ENCODE peak calls at places on chromosomes 13 and 19, in nine cellular contexts. Q is tibial nerve, Z is lower leg skin, N is NB4, F is testis, X is breast epithelium, L is adrenal gland, A is heart left ventricle, J is Peyer's patch. E is an unnamed sample.

GRCh38 chr13:40452038-40452666 is 214.3 kb downstream of the FOXO1 start:
- DNase-seq in Q (no peak), L (no peak), X (no peak), N (peak; percentile 83), J (no peak), F (no peak), Z (no peak), A (no peak), E (no peak)

GRCh38 chr13:77767413-77767812 is 69.9 kb downstream of the SLAIN1 start:
- DNase-seq in F (no peak), A (no peak), X (no peak), N (peak; percentile 91), Q (no peak), J (no peak), Z (no peak), L (no peak), E (no peak)

GRCh38 chr13:27744861-27745260 is 47.4 kb upstream of the GSX1 start:
- DNase-seq in Z (no peak), J (no peak), L (no peak), A (no peak), Q (no peak), N (no peak), X (no peak), F (no peak), E (no peak)

GRCh38 chr19:42628411-42629135 is 33.8 kb upstream of the CEACAM8 start:
- DNase-seq in N (no peak), L (no peak), Q (no peak), A (no peak), Z (no peak), J (no peak), X (no peak), F (no peak), E (no peak)

GRCh38 chr13:112634102-112634501 is 46.1 kb upstream of the TUBGCP3 start:
- DNase-seq in X (no peak), Q (no peak), L (no peak), Z (no peak), N (no peak), J (no peak), F (no peak), A (no peak), E (no peak)

GRCh38 chr19:20660473-20660872 is 898 bp downstream of the ZNF626 start:
- DNase-seq in N (no peak), Z (no peak), X (no peak), A (no peak), L (no peak), Q (no peak), J (no peak), F (peak; percentile 22), E (no peak)

GRCh38 chr19:48635263-48635965 is 1.8 kb downstream of the DBP start:
- DNase-seq in F (peak; percentile 88), Z (peak; percentile 94), Q (peak; percentile 70), X (peak; percentile 83), N (peak; percentile 95), L (peak; percentile 89), J (peak; percentile 73), A (peak; percentile 87), E (peak; percentile 89)

GRCh38 chr13:42354246-42355117 is 82.5 kb downstream of the AKAP11 start:
- DNase-seq in L (no peak), N (no peak), J (peak; percentile 35), A (no peak), Q (no peak), Z (no peak), F (no peak), X (no peak), E (no peak)

GRCh38 chr19:38693380-38694223 is 46.2 kb downstream of the ACTN4 start:
- DNase-seq in N (peak; percentile 91), Q (no peak), X (no peak), F (no peak), J (peak; percentile 53), Z (no peak), A (no peak), L (no peak), E (no peak)

GRCh38 chr19:52735734-52736133 is 890 bp upstream of the ZNF611 start:
- DNase-seq in N (no peak), A (peak; percentile 84), X (peak; percentile 67), F (peak; percentile 67), Z (peak; percentile 87), L (peak; percentile 72), J (no peak), Q (peak; percentile 46), E (no peak)

GRCh38 chr13:101053694-101054093 is 362.6 kb downstream of the NALCN start:
- DNase-seq in X (no peak), A (no peak), Z (no peak), L (no peak), Q (no peak), J (no peak), F (no peak), N (no peak), E (no peak)

GRCh38 chr19:13134626-13135025 is 15.5 kb downstream of the STX10 start:
- DNase-seq in Q (no peak), N (no peak), L (no peak), F (no peak), X (no peak), Z (no peak), A (no peak), J (no peak), E (no peak)

GRCh38 chr19:18417250-18418033 is 1.8 kb upstream of the SSBP4 start:
- DNase-seq in L (peak; percentile 72), Q (peak; percentile 63), F (peak; percentile 74), A (peak; percentile 94), X (no peak), Z (peak; percentile 95), N (peak; percentile 92), J (no peak), E (peak; percentile 66)

GRCh38 chr19:34489175-34489574 is 7.6 kb downstream of the WTIP start:
- DNase-seq in Z (no peak), X (no peak), L (no peak), A (no peak), N (no peak), F (no peak), J (no peak), Q (no peak), E (no peak)

GRCh38 chr13:40207110-40207478 is 459.3 kb downstream of the FOXO1 start:
- DNase-seq in F (no peak), L (no peak), A (no peak), X (no peak), J (peak; percentile 39), Q (no peak), Z (no peak), N (peak; percentile 52), E (no peak)

GRCh38 chr13:30577381-30577780 is 40.3 kb upstream of the USPL1 start:
- DNase-seq in A (no peak), X (no peak), F (no peak), J (no peak), Q (no peak), N (peak; percentile 92), L (peak; percentile 79), Z (no peak), E (peak; percentile 81)

GRCh38 chr19:55058781-55059610 is 4.0 kb downstream of the RDH13 start:
- DNase-seq in Q (no peak), A (peak; percentile 40), X (no peak), Z (no peak), F (no peak), L (no peak), J (no peak), N (no peak), E (no peak)

GRCh38 chr19:55063492-55063843 is 520 bp upstream of the RDH13 start:
- DNase-seq in J (no peak), X (no peak), Z (no peak), F (no peak), N (no peak), Q (no peak), A (peak; percentile 63), L (no peak), E (no peak)

GRCh38 chr19:55066107-55066709 is 3.3 kb upstream of the RDH13 start:
- DNase-seq in A (no peak), F (no peak), J (no peak), Q (no peak), N (no peak), L (no peak), Z (no peak), X (no peak), E (no peak)

GRCh38 chr19:55067869-55068268 is 4.9 kb upstream of the RDH13 start:
- DNase-seq in Z (no peak), Q (no peak), A (no peak), J (no peak), L (no peak), X (no peak), F (no peak), N (no peak), E (no peak)

GRCh38 chr19:55062735-55063491 is at the start of gene RDH13:
- DNase-seq in X (peak; percentile 99), Z (peak; percentile 99), N (peak; percentile 91), L (peak; percentile 98), Q (peak; percentile 95), F (peak; percentile 99), J (peak; percentile 94), A (peak; percentile 98), E (peak; percentile 99)
- TF ChIP-seq POLR2A in X (no peak), Z (no peak), N (peak; percentile 70), L (peak; percentile 23), Q (no peak), F (no peak), J (peak; percentile 48), A (peak; percentile 64), E (peak; percentile 48)

DNA sequence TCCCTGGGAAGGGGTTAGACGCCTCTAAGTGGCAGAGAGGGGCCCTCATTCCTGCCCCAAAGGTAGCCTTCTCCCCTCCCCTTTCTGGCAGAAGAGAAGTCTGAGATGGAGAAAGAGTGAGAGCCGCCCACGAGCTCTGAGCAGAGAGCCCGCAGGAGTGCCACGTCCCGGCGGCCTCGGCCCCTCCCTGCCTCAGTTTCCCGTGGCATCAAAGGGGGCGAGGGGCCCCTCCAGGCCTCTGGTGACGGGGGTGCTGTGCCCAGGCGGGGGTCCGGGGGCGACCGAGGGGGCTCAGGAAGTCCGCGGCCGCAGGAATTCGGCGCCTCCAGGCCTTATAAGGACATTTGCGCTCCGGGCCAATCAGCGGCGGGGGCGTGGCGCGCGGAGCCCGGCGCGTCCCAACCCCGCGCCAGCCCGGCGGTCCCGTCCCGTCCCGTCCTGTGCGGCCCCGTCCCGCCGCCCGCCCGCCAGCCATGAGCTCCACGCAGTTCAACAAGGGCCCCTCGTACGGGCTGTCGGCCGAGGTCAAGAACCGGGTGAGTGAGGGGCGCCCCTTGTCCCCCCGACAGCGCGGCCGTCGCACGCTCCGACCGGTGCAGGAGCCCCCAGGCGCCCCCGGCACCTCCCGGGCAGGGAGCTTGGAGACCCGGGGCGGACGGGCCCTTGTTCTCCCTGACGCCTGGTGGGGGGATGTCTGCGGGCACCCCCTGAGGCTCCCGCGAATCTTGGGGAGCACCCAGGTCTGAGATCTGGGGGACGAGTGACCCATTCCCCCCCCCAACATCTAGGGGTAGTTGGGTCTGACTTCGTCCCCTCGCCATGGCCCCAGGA is at the start of gene CNN2:
- DNase-seq in N (peak; percentile 73), X (peak; percentile 83), Q (peak; percentile 61), Z (peak; percentile 96), J (peak; percentile 82), F (peak; percentile 82), L (peak; percentile 70), A (peak; percentile 90), E (peak; percentile 76)
- TF ChIP-seq POLR2A in N (peak; percentile 11), X (peak; percentile 57), Q (peak; percentile 85), Z (peak; percentile 46), J (peak; percentile 65), F (peak; percentile 48), L (peak; percentile 58), A (peak; percentile 88), E (peak; percentile 41)

GRCh38 chr13:29527916-29528315 is 67.6 kb downstream of the SLC7A1 start:
- DNase-seq in L (no peak), N (no peak), X (no peak), Q (no peak), J (no peak), A (no peak), F (no peak), Z (no peak), E (no peak)
- TF ChIP-seq POLR2A in L (no peak), N (no peak), X (no peak), Q (no peak), J (no peak), A (no peak), F (no peak), Z (no peak), E (no peak)

GRCh38 chr19:7985481-7985911 is 19.9 kb downstream of the ELAVL1 start:
- DNase-seq in Q (no peak), Z (no peak), L (no peak), J (no peak), F (no peak), A (peak; percentile 62), N (no peak), X (no peak), E (no peak)
- TF ChIP-seq POLR2A in Q (no peak), Z (no peak), L (no peak), J (no peak), F (no peak), A (no peak), N (no peak), X (no peak), E (no peak)